ENCODE peak calls at places on chromosomes 16 and 17, in nine cellular contexts. B is cardiac fibroblast; U is stimulated activated CD8-positive, alpha-beta memory T cell treated with anti-CD3 and anti-CD28 coated beads, Interleukin-7, amount 100 ng/mL, for 1 hour; S is COR-L47; N is ureter; G is transverse colon; H is GM23248; D is T-cell; Y is lower leg skin. T is an unnamed sample.

GRCh38 chr17:17205368-17206148 is 575 bp downstream of the PLD6 start:
- DNase-seq in B (peak; percentile 40), U (peak; percentile 20), S (peak; percentile 10), N (peak; percentile 64), G (peak; percentile 72), H (peak; percentile 88), D (peak; percentile 53), Y (peak; percentile 93), T (no peak)

GRCh38 chr17:65254166-65254565 is 117.0 kb downstream of the RGS9 start:
- DNase-seq in B (peak; percentile 27), U (no peak), S (no peak), N (no peak), G (no peak), H (peak; percentile 33), D (no peak), Y (peak; percentile 40), T (no peak)

GRCh38 chr17:81701288-81702071 is 1.7 kb upstream of the MRPL12 start:
- DNase-seq in B (no peak), U (no peak), S (no peak), N (no peak), G (no peak), H (peak; percentile 56), D (no peak), Y (no peak), T (no peak)

GRCh38 chr17:42632949-42633444 is 23.5 kb downstream of the TUBG1 start:
- DNase-seq in B (no peak), U (no peak), S (no peak), N (peak; percentile 60), G (no peak), H (no peak), D (no peak), Y (no peak), T (no peak)

GRCh38 chr16:89326721-89327120 is 109.2 kb downstream of the ZNF778 start:
- DNase-seq in B (no peak), U (no peak), S (no peak), N (no peak), G (no peak), H (no peak), D (no peak), Y (no peak), T (no peak)

GRCh38 chr17:49739662-49740271 is 24.2 kb downstream of the FAM117A start:
- DNase-seq in B (peak; percentile 75), U (peak; percentile 88), S (peak; percentile 89), N (peak; percentile 84), G (peak; percentile 88), H (no peak), D (peak; percentile 98), Y (peak; percentile 96), T (no peak)

GRCh38 chr16:69499541-69500255 is 66.1 kb upstream of the NFAT5 start:
- DNase-seq in B (no peak), U (no peak), S (no peak), N (no peak), G (no peak), H (no peak), D (no peak), Y (no peak), T (no peak)

GRCh38 chr16:74035816-74036215 is 260.8 kb upstream of the PSMD7 start:
- DNase-seq in B (peak; percentile 1), U (no peak), S (no peak), N (no peak), G (no peak), H (peak; percentile 30), D (no peak), Y (no peak), T (no peak)

GRCh38 chr16:67770371-67770991 is 35.9 kb downstream of the RANBP10 start:
- DNase-seq in B (peak; percentile 56), U (no peak), S (no peak), N (no peak), G (no peak), H (peak; percentile 42), D (no peak), Y (no peak), T (peak; percentile 41)

GRCh38 chr17:63626551-63627228 is 4.5 kb downstream of the MAP3K3 start:
- DNase-seq in B (peak; percentile 51), U (no peak), S (no peak), N (no peak), G (no peak), H (peak; percentile 77), D (no peak), Y (no peak), T (peak; percentile 19)

GRCh38 chr16:67260426-67261063 is 11.8 kb downstream of the SLC9A5 start:
- DNase-seq in B (peak; percentile 77), U (no peak), S (peak; percentile 37), N (no peak), G (no peak), H (peak; percentile 77), D (no peak), Y (no peak), T (no peak)

GRCh38 chr16:5321925-5322324 is 224.3 kb upstream of the EEF2KMT start:
- DNase-seq in B (no peak), U (no peak), S (no peak), N (no peak), G (no peak), H (no peak), D (no peak), Y (no peak), T (no peak)

GRCh38 chr16:50153648-50154368 is 702 bp downstream of the TENT4B start:
- DNase-seq in B (peak; percentile 26), U (no peak), S (no peak), N (peak; percentile 52), G (no peak), H (peak; percentile 56), D (peak; percentile 23), Y (no peak), T (no peak)

GRCh38 chr17:50181601-50182345 is 16.0 kb downstream of the SGCA start:
- DNase-seq in B (peak; percentile 49), U (no peak), S (no peak), N (no peak), G (no peak), H (peak; percentile 77), D (no peak), Y (no peak), T (no peak)

GRCh38 chr16:56245197-56245596 is 53.9 kb downstream of the GNAO1 start:
- DNase-seq in B (no peak), U (no peak), S (no peak), N (no peak), G (no peak), H (peak; percentile 46), D (no peak), Y (no peak), T (no peak)

GRCh38 chr17:2906907-2907306 is 110.7 kb downstream of the RAP1GAP2 start:
- DNase-seq in B (no peak), U (no peak), S (no peak), N (no peak), G (no peak), H (no peak), D (no peak), Y (no peak), T (no peak)

GRCh38 chr17:59154335-59154720 is 658 bp downstream of the SKA2 start:
- DNase-seq in B (peak; percentile 52), U (peak; percentile 1), S (peak; percentile 46), N (peak; percentile 55), G (peak; percentile 46), H (peak; percentile 80), D (no peak), Y (no peak), T (no peak)

GRCh38 chr17:56708220-56708567 is 114.7 kb downstream of the NOG start:
- DNase-seq in B (no peak), U (no peak), S (no peak), N (no peak), G (no peak), H (peak; percentile 13), D (no peak), Y (no peak), T (no peak)

GRCh38 chr17:82909322-82909904 is 69.6 kb upstream of the ZNF750 start:
- DNase-seq in B (no peak), U (peak; percentile 16), S (no peak), N (peak; percentile 60), G (peak; percentile 34), H (no peak), D (peak; percentile 34), Y (no peak), T (no peak)

GRCh38 chr16:56969769-56970168 is 8.0 kb downstream of the CETP start:
- DNase-seq in B (no peak), U (no peak), S (no peak), N (no peak), G (no peak), H (no peak), D (no peak), Y (no peak), T (no peak)

GRCh38 chr16:83538707-83539106 is 269.1 kb upstream of the HSBP1 start:
- DNase-seq in B (no peak), U (no peak), S (no peak), N (no peak), G (no peak), H (no peak), D (no peak), Y (no peak), T (no peak)

GRCh38 chr16:53771655-53772497 is 67.9 kb downstream of the FTO start:
- DNase-seq in B (peak; percentile 38), U (no peak), S (no peak), N (no peak), G (no peak), H (peak; percentile 38), D (no peak), Y (no peak), T (no peak)

GRCh38 chr17:58289869-58290268 is 9.1 kb upstream of the MPO start:
- DNase-seq in B (no peak), U (no peak), S (no peak), N (no peak), G (no peak), H (no peak), D (no peak), Y (peak; percentile 73), T (no peak)

GRCh38 chr17:77086433-77087010 is 54.2 kb upstream of the SEC14L1 start:
- DNase-seq in B (peak; percentile 83), U (peak; percentile 58), S (peak; percentile 76), N (peak; percentile 88), G (peak; percentile 92), H (peak; percentile 79), D (peak; percentile 52), Y (peak; percentile 97), T (peak; percentile 44)

GRCh38 chr17:10616502-10617119 is 40.5 kb downstream of the MYH3 start:
- DNase-seq in B (peak; percentile 80), U (peak; percentile 45), S (peak; percentile 2), N (peak; percentile 71), G (peak; percentile 81), H (peak; percentile 76), D (peak; percentile 43), Y (peak; percentile 97), T (no peak)

GRCh38 chr16:85570213-85570734 is 42.8 kb upstream of the GSE1 start:
- DNase-seq in B (no peak), U (no peak), S (no peak), N (no peak), G (no peak), H (no peak), D (no peak), Y (no peak), T (no peak)

GRCh38 chr16:20870122-20870521 is 30.0 kb downstream of the DCUN1D3 start:
- DNase-seq in B (no peak), U (no peak), S (no peak), N (no peak), G (no peak), H (no peak), D (no peak), Y (no peak), T (no peak)

GRCh38 chr17:82655523-82655922 is 7.3 kb upstream of the WDR45B start:
- DNase-seq in B (no peak), U (no peak), S (no peak), N (no peak), G (peak; percentile 69), H (no peak), D (no peak), Y (no peak), T (no peak)

GRCh38 chr17:67011527-67012175 is 32.7 kb upstream of the CACNG1 start:
- DNase-seq in B (no peak), U (no peak), S (no peak), N (no peak), G (no peak), H (no peak), D (no peak), Y (no peak), T (no peak)

GRCh38 chr16:31268033-31268365 is 8.2 kb downstream of the ITGAM start:
- DNase-seq in B (no peak), U (no peak), S (no peak), N (no peak), G (no peak), H (no peak), D (no peak), Y (no peak), T (no peak)

GRCh38 chr17:78269893-78270490 is 38.6 kb downstream of the TMEM235 start:
- DNase-seq in B (no peak), U (no peak), S (no peak), N (no peak), G (no peak), H (no peak), D (no peak), Y (no peak), T (no peak)

T was measured in pulmonary artery endothelial cell.